ENCODE peak calls at places on chromosomes 4 and X, in five cellular contexts. F, C, M, G and E are unnamed samples.
A peak's percentile ranks its signal among the peaks of the same experiment; 100 is the strongest.

GRCh38 chr4:43047044-43047443 is 154.5 kb downstream of the GRXCR1 start:
- DNase-seq in M (no peak), F (no peak), C (no peak), G (no peak), E (no peak)

GRCh38 chr4:31275906-31276305 is 555.7 kb downstream of the PCDH7 start:
- DNase-seq in M (no peak), F (no peak), C (no peak), G (no peak), E (no peak)

GRCh38 chrX:113594504-113594903 is 753.9 kb upstream of the AMOT start:
- DNase-seq in C (no peak), F (no peak), M (no peak), G (no peak), E (no peak)

GRCh38 chrX:121641560-121641959 is 594.1 kb downstream of the GLUD2 start:
- DNase-seq in G (no peak), M (peak; percentile 15), F (no peak), C (no peak), E (no peak)

GRCh38 chrX:78747471-78747870 is at the start of gene LPAR4:
- DNase-seq in M (no peak), F (no peak), C (no peak), G (no peak), E (no peak)

GRCh38 chrX:98299785-98300184 is 1416.1 kb downstream of the RPA4 start:
- DNase-seq in F (no peak), M (no peak), G (no peak), C (no peak), E (no peak)

GRCh38 chr4:34250562-34250961 is 1993.8 kb downstream of the ARAP2 start:
- DNase-seq in C (no peak), M (peak; percentile 31), F (no peak), G (no peak), E (no peak)

GRCh38 chrX:70253377-70254062 is 6.5 kb downstream of the P2RY4 start:
- DNase-seq in G (no peak), F (no peak), C (no peak), M (no peak), E (peak; percentile 12)

GRCh38 chr4:180449395-180449956 is 1793.7 kb upstream of the TENM3 start:
- DNase-seq in F (no peak), C (no peak), M (no peak), G (no peak), E (no peak)

GRCh38 chrX:46015653-46016052 is 529.6 kb downstream of the ZNF674 start:
- DNase-seq in M (no peak), G (no peak), C (no peak), F (no peak), E (no peak)

GRCh38 chr4:157035471-157035870 is 40.5 kb upstream of the GLRB start:
- DNase-seq in G (no peak), F (no peak), M (no peak), C (no peak), E (no peak)

GRCh38 chr4:58807843-58808605 is 1697.8 kb upstream of the IGFBP7 start:
- DNase-seq in C (no peak), G (peak; percentile 13), M (no peak), F (no peak), E (no peak)

GRCh38 chrX:13463608-13464007 is 105.8 kb upstream of the EGFL6 start:
- DNase-seq in F (no peak), G (peak; percentile 80), M (peak; percentile 83), C (peak; percentile 49), E (no peak)

GRCh38 chr4:145808021-145808650 is 128.2 kb downstream of the C4orf51 start:
- DNase-seq in F (peak; percentile 19), G (peak; percentile 94), C (no peak), M (peak; percentile 76), E (no peak)

GRCh38 chrX:46279214-46279924 is 265.9 kb downstream of the ZNF674 start:
- DNase-seq in G (no peak), C (no peak), M (no peak), F (no peak), E (peak; percentile 13)

GRCh38 chr4:10554694-10555093 is 97.5 kb upstream of the ZNF518B start:
- DNase-seq in C (peak; percentile 46), M (peak; percentile 21), G (peak; percentile 69), F (no peak), E (peak; percentile 21)

GRCh38 chrX:27890611-27891010 is 82.8 kb downstream of the MAGEB10 start:
- DNase-seq in M (peak; percentile 17), C (no peak), F (no peak), G (peak; percentile 58), E (no peak)